ENCODE peak calls at places on chromosomes 5 and 9, in six cellular contexts. F, S, N, T, D and M are unnamed samples.

GRCh38 chr5:33969572-33970452 is 14.7 kb downstream of the SLC45A2 start:
- DNase-seq in F (peak), S (peak), N (peak), T (peak), D (peak), M (peak)

GRCh38 chr9:32581512-32582143 is 8.7 kb upstream of the NDUFB6 start:
- DNase-seq in F (peak), S (peak), N (peak), T (peak), D (peak), M (peak)

GRCh38 chr9:947985-948384 is 28.5 kb upstream of the DMRT3 start:
- DNase-seq in F (no peak), S (no peak), N (no peak), T (no peak), D (no peak), M (no peak)

GRCh38 chr5:168162464-168162863 is 129.0 kb upstream of the WWC1 start:
- DNase-seq in F (no peak), S (no peak), N (no peak), T (no peak), D (no peak), M (peak)

GRCh38 chr9:121885345-121885901 is 207.7 kb downstream of the TTLL11 start:
- DNase-seq in F (peak), S (peak), N (no peak), T (no peak), D (no peak), M (no peak)

GRCh38 chr9:106929471-106930198 is 66.7 kb downstream of the ZNF462 start:
- DNase-seq in F (peak), S (no peak), N (no peak), T (no peak), D (peak), M (no peak)

GRCh38 chr9:2623866-2624682 is 2.5 kb downstream of the VLDLR start:
- DNase-seq in F (no peak), S (no peak), N (no peak), T (no peak), D (no peak), M (no peak)

GRCh38 chr9:27489087-27489876 is 34.8 kb upstream of the IFNK start:
- DNase-seq in F (no peak), S (no peak), N (no peak), T (no peak), D (no peak), M (no peak)

GRCh38 chr5:1445313-1445894 is at the start of gene SLC6A3:
- DNase-seq in F (no peak), S (no peak), N (no peak), T (no peak), D (no peak), M (peak)

GRCh38 chr5:16669776-16670175 is 53.0 kb upstream of the RETREG1 start:
- DNase-seq in F (peak), S (no peak), N (no peak), T (peak), D (peak), M (no peak)

GRCh38 chr9:124934290-124934689 is 6.6 kb downstream of the GOLGA1 start:
- DNase-seq in F (peak), S (peak), N (no peak), T (peak), D (peak), M (peak)

GRCh38 chr5:68802430-68802829 is 291.4 kb upstream of the SLC30A5 start:
- DNase-seq in F (no peak), S (no peak), N (no peak), T (no peak), D (no peak), M (no peak)

GRCh38 chr5:91126448-91126847 is 256.7 kb downstream of the ARRDC3 start:
- DNase-seq in F (peak), S (no peak), N (peak), T (peak), D (peak), M (peak)

GRCh38 chr5:1834721-1835425 is 33.7 kb downstream of the NDUFS6 start:
- DNase-seq in F (no peak), S (no peak), N (no peak), T (no peak), D (no peak), M (no peak)

GRCh38 chr9:90827181-90827866 is 25.7 kb downstream of the SYK start:
- DNase-seq in F (no peak), S (peak), N (no peak), T (no peak), D (no peak), M (no peak)

GRCh38 chr5:17217421-17218352 is at the start of gene BASP1:
- DNase-seq in F (peak), S (peak), N (peak), T (peak), D (peak), M (peak)

GRCh38 chr5:102540251-102540812 is 41.5 kb upstream of the SLCO6A1 start:
- DNase-seq in F (no peak), S (no peak), N (no peak), T (no peak), D (no peak), M (no peak)

GRCh38 chr9:73807956-73808355 is 656.3 kb downstream of the ANXA1 start:
- DNase-seq in F (no peak), S (no peak), N (no peak), T (no peak), D (no peak), M (no peak)

GRCh38 chr5:144028644-144029043 is 141.8 kb downstream of the YIPF5 start:
- DNase-seq in F (peak), S (no peak), N (peak), T (peak), D (peak), M (peak)

GRCh38 chr9:79574166-79574565 is 2.4 kb downstream of the TLE4 start:
- DNase-seq in F (no peak), S (no peak), N (no peak), T (peak), D (peak), M (no peak)

GRCh38 chr9:87195306-87195705 is 248.0 kb upstream of the GAS1 start:
- DNase-seq in F (peak), S (no peak), N (no peak), T (peak), D (no peak), M (no peak)

GRCh38 chr9:114811969-114812636 is 6.3 kb upstream of the TNFSF15 start:
- DNase-seq in F (no peak), S (no peak), N (peak), T (no peak), D (no peak), M (no peak)

GRCh38 chr9:92726971-92727715 is 37.5 kb downstream of the BICD2 start:
- DNase-seq in F (peak), S (peak), N (no peak), T (no peak), D (peak), M (no peak)

GRCh38 chr9:129490583-129491485 is 130.1 kb downstream of the C9orf50 start:
- DNase-seq in F (no peak), S (no peak), N (no peak), T (peak), D (no peak), M (peak)

GRCh38 chr9:114246558-114246957 is 76.3 kb upstream of the ORM1 start:
- DNase-seq in F (peak), S (no peak), N (no peak), T (no peak), D (no peak), M (no peak)

GRCh38 chr9:112188884-112189283 is 13.8 kb upstream of the SUSD1 start:
- DNase-seq in F (no peak), S (no peak), N (no peak), T (no peak), D (no peak), M (no peak)

GRCh38 chr9:123423036-123423640 is 67.1 kb downstream of the CRB2 start:
- DNase-seq in F (no peak), S (no peak), N (no peak), T (no peak), D (no peak), M (no peak)

GRCh38 chr9:94681508-94681907 is 42.2 kb upstream of the FBP1 start:
- DNase-seq in F (peak), S (peak), N (peak), T (peak), D (peak), M (peak)

GRCh38 chr5:173498286-173498685 is 118.2 kb downstream of the BOD1 start:
- DNase-seq in F (peak), S (no peak), N (no peak), T (peak), D (no peak), M (peak)

GRCh38 chr5:572398-573019 is 39.6 kb upstream of the CEP72 start:
- DNase-seq in F (no peak), S (no peak), N (no peak), T (no peak), D (no peak), M (no peak)

GRCh38 chr9:130989391-130989790 is 19.6 kb upstream of the LAMC3 start:
- DNase-seq in F (no peak), S (no peak), N (no peak), T (no peak), D (no peak), M (no peak)

GRCh38 chr9:124040935-124041816 is 29.6 kb downstream of the LHX2 start:
- DNase-seq in F (no peak), S (peak), N (no peak), T (peak), D (peak), M (peak)

GRCh38 chr5:178626484-178627258 is at the start of gene CLK4:
- DNase-seq in F (peak), S (peak), N (peak), T (peak), D (peak), M (peak)

GRCh38 chr5:14107536-14107935 is 35.6 kb upstream of the TRIO start:
- DNase-seq in F (peak), S (no peak), N (peak), T (peak), D (no peak), M (no peak)

GRCh38 chr5:1633605-1634336 is 110.0 kb upstream of the LPCAT1 start:
- DNase-seq in F (peak), S (peak), N (peak), T (peak), D (peak), M (peak)

GRCh38 chr9:137311971-137312851 is 10.1 kb upstream of the NRARP start:
- DNase-seq in F (no peak), S (no peak), N (no peak), T (no peak), D (no peak), M (no peak)

GRCh38 chr5:55993013-55993412 is 1.8 kb downstream of the IL6ST start:
- DNase-seq in F (peak), S (no peak), N (peak), T (peak), D (peak), M (no peak)

GRCh38 chr9:137232101-137232500 is 1.4 kb downstream of the SLC34A3 start:
- DNase-seq in F (no peak), S (no peak), N (no peak), T (no peak), D (no peak), M (no peak)

GRCh38 chr5:181255836-181256578 is 4.9 kb downstream of the TRIM52 start:
- DNase-seq in F (no peak), S (no peak), N (no peak), T (no peak), D (no peak), M (no peak)

GRCh38 chr5:181260720-181261319 is at the start of gene TRIM52:
- DNase-seq in F (peak), S (peak), N (peak), T (peak), D (peak), M (peak)

GRCh38 chr5:181259283-181259682 is 1.7 kb downstream of the TRIM52 start:
- DNase-seq in F (no peak), S (no peak), N (peak), T (no peak), D (no peak), M (no peak)

GRCh38 chr5:181259974-181260719 is 796 bp downstream of the TRIM52 start:
- DNase-seq in F (no peak), S (no peak), N (no peak), T (peak), D (peak), M (no peak)

GRCh38 chr5:181258576-181258975 is 2.4 kb downstream of the TRIM52 start:
- DNase-seq in F (no peak), S (no peak), N (no peak), T (no peak), D (no peak), M (no peak)
- H3K4me2 ChIP-seq in F (peak), S (peak), N (peak), T (peak), D (peak), M (peak)

GRCh38 chr5:165779505-165779904 is 2274.1 kb downstream of the MAT2B start:
- DNase-seq in F (no peak), S (no peak), N (no peak), T (no peak), D (no peak), M (no peak)
- H3K4me2 ChIP-seq in F (no peak), S (no peak), N (no peak), T (no peak), D (no peak), M (no peak)

DNA sequence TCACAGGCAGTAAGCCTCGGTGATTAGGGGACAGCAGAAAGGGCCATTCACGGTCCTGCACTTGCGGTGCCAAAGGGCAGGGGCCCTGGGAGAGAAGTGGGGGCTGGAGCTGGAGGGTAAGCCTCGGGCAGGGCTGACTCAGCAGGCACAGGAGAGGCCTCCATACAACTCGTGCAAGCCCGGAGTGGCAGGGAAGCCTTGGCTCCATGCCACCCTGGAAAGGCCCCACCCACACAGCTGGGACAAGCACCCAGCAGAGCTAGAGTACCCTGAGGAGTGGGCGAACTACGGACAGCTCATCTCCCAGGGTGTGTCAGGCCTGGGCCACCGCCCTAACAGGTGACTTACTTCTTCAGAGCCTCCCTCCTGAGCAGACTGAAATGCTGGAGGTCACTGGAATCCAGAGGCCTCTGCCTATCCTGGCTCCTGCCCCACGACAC is 5.6 kb upstream of the CAMK2A start:
- DNase-seq in F (peak), S (no peak), N (peak), T (peak), D (no peak), M (peak)
- H3K4me2 ChIP-seq in F (no peak), S (no peak), N (peak), T (no peak), D (no peak), M (peak)

GRCh38 chr9:16341176-16341575 is 529.3 kb downstream of the BNC2 start:
- DNase-seq in F (peak), S (no peak), N (peak), T (peak), D (no peak), M (no peak)

GRCh38 chr9:16336833-16337232 is 533.6 kb downstream of the BNC2 start:
- DNase-seq in F (no peak), S (no peak), N (peak), T (no peak), D (no peak), M (no peak)

GRCh38 chr9:16335788-16336580 is 534.5 kb downstream of the BNC2 start:
- DNase-seq in F (peak), S (no peak), N (peak), T (peak), D (peak), M (peak)

GRCh38 chr9:16333697-16334096 is 536.8 kb downstream of the BNC2 start:
- DNase-seq in F (no peak), S (no peak), N (no peak), T (peak), D (no peak), M (no peak)

GRCh38 chr9:16337322-16338029 is 533.0 kb downstream of the BNC2 start:
- DNase-seq in F (peak), S (no peak), N (peak), T (peak), D (peak), M (peak)
- H3K4me2 ChIP-seq in F (peak), S (no peak), N (peak), T (peak), D (peak), M (no peak)

GRCh38 chr9:126501383-126502331 is 112.1 kb upstream of the LMX1B start:
- DNase-seq in F (no peak), S (no peak), N (no peak), T (no peak), D (no peak), M (no peak)
- H3K4me2 ChIP-seq in F (no peak), S (no peak), N (no peak), T (no peak), D (no peak), M (no peak)

DNA sequence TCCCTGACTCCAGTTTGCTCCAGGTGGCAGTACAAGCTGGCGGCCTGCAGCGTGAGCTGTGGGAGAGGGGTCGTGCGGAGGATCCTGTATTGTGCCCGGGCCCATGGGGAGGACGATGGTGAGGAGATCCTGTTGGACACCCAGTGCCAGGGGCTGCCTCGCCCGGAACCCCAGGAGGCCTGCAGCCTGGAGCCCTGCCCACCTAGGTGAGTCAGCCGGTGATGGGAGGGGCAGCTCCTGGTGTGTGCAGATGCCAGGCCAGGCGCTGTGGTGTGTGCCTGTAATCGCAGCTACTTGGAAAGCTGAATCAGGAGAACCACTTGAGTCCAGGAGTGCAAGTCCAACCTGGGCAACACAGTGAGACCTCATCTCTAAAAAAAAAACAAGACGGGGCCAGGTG is 10.0 kb upstream of the CACFD1 start:
- DNase-seq in F (no peak), S (no peak), N (peak), T (peak), D (no peak), M (peak)
- H3K4me2 ChIP-seq in F (no peak), S (no peak), N (no peak), T (no peak), D (no peak), M (no peak)

GRCh38 chr5:93595420-93596136 is 12.6 kb downstream of the NR2F1 start:
- DNase-seq in F (no peak), S (no peak), N (no peak), T (no peak), D (no peak), M (no peak)
- H3K4me2 ChIP-seq in F (no peak), S (no peak), N (no peak), T (no peak), D (no peak), M (no peak)

DNA sequence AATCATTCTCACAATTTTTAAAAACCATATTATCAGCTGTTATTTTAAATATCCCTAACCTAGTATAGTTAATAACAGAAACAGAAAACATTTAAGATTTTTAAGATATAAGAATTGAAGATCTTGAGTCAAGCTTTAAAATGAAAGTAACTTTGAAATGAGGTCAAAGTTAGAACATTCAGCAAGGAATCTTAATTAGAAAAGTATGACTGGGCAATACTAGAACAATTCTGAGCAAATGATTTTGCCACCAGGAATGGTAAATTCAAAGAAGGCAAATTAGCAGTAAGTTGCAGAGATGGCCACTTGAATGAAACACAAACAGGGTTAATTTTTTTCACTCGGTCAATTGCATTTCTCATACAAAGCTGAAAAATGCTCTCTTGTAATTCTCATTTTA is 117.9 kb downstream of the NXNL2 start:
- DNase-seq in F (no peak), S (no peak), N (no peak), T (peak), D (no peak), M (no peak)
- H3K4me2 ChIP-seq in F (peak), S (no peak), N (peak), T (peak), D (no peak), M (peak)